ENCODE peak calls at places on chromosomes 4 and X, in ten cellular contexts. S is NCI-H187 treated with DMSO at 0.1 percent for 48 hours, T is D341Med, Y is NCI-H1417, N is NAMALWA, P is transverse colon, G is progenitor cell of endocrine pancreas, I is activated B cell treated with CpG ODN at 0.5 μM for 24 hours, E is NCI-H1048, M is activated gamma-delta T cell treated with Interleukin-2 at 50 U/mL for 16 hours. Q is an unnamed sample.

GRCh38 chr4:14529653-14530052 is 472.6 kb upstream of the CPEB2 start:
- DNase-seq in S (no peak), T (no peak), Y (no peak), N (no peak), P (no peak), G (no peak), I (no peak), E (no peak), M (no peak), Q (no peak)

GRCh38 chr4:36172650-36173049 is 71.7 kb downstream of the ARAP2 start:
- DNase-seq in S (no peak), T (no peak), Y (no peak), N (no peak), P (no peak), G (no peak), I (no peak), E (no peak), M (no peak), Q (no peak)

GRCh38 chr4:113756005-113756410 is 5.5 kb downstream of the CAMK2D start:
- DNase-seq in S (no peak), T (no peak), Y (no peak), N (no peak), P (no peak), G (no peak), I (no peak), E (peak), M (no peak), Q (no peak)

GRCh38 chrX:105098812-105099211 is 121.7 kb downstream of the TEX13A start:
- DNase-seq in S (no peak), T (no peak), Y (no peak), N (no peak), P (no peak), G (no peak), I (no peak), E (no peak), M (no peak), Q (no peak)

GRCh38 chr4:108272566-108272965 is 103.8 kb upstream of the LEF1 start:
- DNase-seq in S (no peak), T (no peak), Y (no peak), N (no peak), P (no peak), G (no peak), I (no peak), E (no peak), M (no peak), Q (no peak)

GRCh38 chrX:123201720-123202119 is 17.6 kb downstream of the GRIA3 start:
- DNase-seq in S (no peak), T (no peak), Y (no peak), N (no peak), P (no peak), G (no peak), I (no peak), E (no peak), M (no peak), Q (no peak)

GRCh38 chrX:153877571-153878261 is 8.3 kb downstream of the L1CAM start:
- DNase-seq in S (no peak), T (no peak), Y (no peak), N (no peak), P (no peak), G (no peak), I (no peak), E (no peak), M (no peak), Q (no peak)

GRCh38 chrX:148928803-148929202 is 428.4 kb downstream of the AFF2 start:
- DNase-seq in S (no peak), T (no peak), Y (no peak), N (no peak), P (no peak), G (no peak), I (no peak), E (no peak), M (no peak), Q (no peak)

GRCh38 chrX:101071585-101071984 is 7.1 kb upstream of the TMEM35A start:
- DNase-seq in S (no peak), T (no peak), Y (no peak), N (no peak), P (no peak), G (no peak), I (no peak), E (no peak), M (no peak), Q (no peak)

GRCh38 chrX:124216396-124217124 is 115.9 kb upstream of the TEX13D start:
- DNase-seq in S (no peak), T (no peak), Y (no peak), N (no peak), P (no peak), G (no peak), I (no peak), E (no peak), M (no peak), Q (peak)

GRCh38 chr4:98976716-98977115 is 18.8 kb upstream of the METAP1 start:
- DNase-seq in S (no peak), T (no peak), Y (no peak), N (no peak), P (no peak), G (no peak), I (no peak), E (no peak), M (no peak), Q (no peak)

GRCh38 chr4:108350332-108350731 is 181.6 kb upstream of the LEF1 start:
- DNase-seq in S (no peak), T (peak), Y (no peak), N (no peak), P (no peak), G (no peak), I (no peak), E (no peak), M (no peak), Q (no peak)

GRCh38 chrX:66018585-66019309 is 21.1 kb downstream of the VSIG4 start:
- DNase-seq in S (no peak), T (no peak), Y (no peak), N (no peak), P (no peak), G (no peak), I (no peak), E (no peak), M (no peak), Q (no peak)

GRCh38 chrX:152074163-152074562 is 64.2 kb downstream of the MAGEA10 start:
- DNase-seq in S (no peak), T (no peak), Y (no peak), N (no peak), P (no peak), G (no peak), I (no peak), E (no peak), M (no peak), Q (no peak)

GRCh38 chrX:18252644-18253359 is 32.1 kb upstream of the BEND2 start:
- DNase-seq in S (no peak), T (no peak), Y (no peak), N (no peak), P (no peak), G (no peak), I (no peak), E (no peak), M (no peak), Q (no peak)

GRCh38 chr4:124333466-124333865 is 379.1 kb downstream of the ANKRD50 start:
- DNase-seq in S (no peak), T (no peak), Y (no peak), N (no peak), P (no peak), G (no peak), I (no peak), E (no peak), M (no peak), Q (no peak)

GRCh38 chr4:2083116-2083825 is 24.1 kb downstream of the NAT8L start:
- DNase-seq in S (no peak), T (peak), Y (no peak), N (no peak), P (peak), G (no peak), I (no peak), E (no peak), M (no peak), Q (no peak)

GRCh38 chr4:113586072-113586471 is 175.5 kb downstream of the CAMK2D start:
- DNase-seq in S (no peak), T (no peak), Y (no peak), N (no peak), P (no peak), G (no peak), I (no peak), E (no peak), M (no peak), Q (no peak)

GRCh38 chr4:5203925-5204324 is 152.6 kb downstream of the STK32B start:
- DNase-seq in S (peak), T (no peak), Y (no peak), N (no peak), P (no peak), G (no peak), I (no peak), E (no peak), M (no peak), Q (no peak)

GRCh38 chrX:39396358-39396995 is 595.2 kb downstream of the MID1IP1 start:
- DNase-seq in S (peak), T (no peak), Y (peak), N (no peak), P (no peak), G (no peak), I (no peak), E (no peak), M (no peak), Q (peak)

GRCh38 chrX:129737921-129738320 is 858 bp upstream of the XPNPEP2 start:
- DNase-seq in S (no peak), T (no peak), Y (no peak), N (no peak), P (no peak), G (no peak), I (no peak), E (no peak), M (no peak), Q (no peak)

GRCh38 chr4:52014903-52015302 is 5.3 kb downstream of the LRRC66 start:
- DNase-seq in S (no peak), T (no peak), Y (no peak), N (no peak), P (no peak), G (no peak), I (no peak), E (no peak), M (no peak), Q (no peak)

GRCh38 chr4:139167774-139168444 is 9.1 kb downstream of the ELF2 start:
- DNase-seq in S (no peak), T (peak), Y (no peak), N (peak), P (no peak), G (no peak), I (no peak), E (no peak), M (no peak), Q (no peak)

GRCh38 chr4:153651041-153651960 is 32.8 kb upstream of the TLR2 start:
- DNase-seq in S (no peak), T (peak), Y (no peak), N (no peak), P (peak), G (no peak), I (no peak), E (no peak), M (peak), Q (peak)

GRCh38 chrX:40971736-40972135 is 113.5 kb upstream of the USP9X start:
- DNase-seq in S (no peak), T (no peak), Y (no peak), N (no peak), P (no peak), G (no peak), I (no peak), E (no peak), M (no peak), Q (peak)

GRCh38 chr4:6962211-6963041 is 52.8 kb downstream of the TBC1D14 start:
- DNase-seq in S (peak), T (no peak), Y (peak), N (no peak), P (no peak), G (no peak), I (no peak), E (no peak), M (no peak), Q (peak)

GRCh38 chrX:10486373-10486772 is 134.0 kb downstream of the MID1 start:
- DNase-seq in S (no peak), T (no peak), Y (no peak), N (no peak), P (no peak), G (no peak), I (no peak), E (no peak), M (no peak), Q (no peak)

GRCh38 chrX:1649623-1650022 is 34.8 kb downstream of the ASMT start:
- DNase-seq in S (no peak), T (peak), Y (no peak), N (no peak), P (no peak), G (no peak), I (no peak), E (no peak), M (no peak), Q (no peak)

Q was measured in NCI-H345.